ENCODE peak calls at places on chromosome 13, in eight cellular contexts. X, K, E, B, V, M, N and O are unnamed samples.

GRCh38 chr13:76890036-76890435 is 3.8 kb upstream of the KCTD12 start:
- DNase-seq in X (no peak), K (no peak), E (no peak), B (no peak), V (no peak), M (no peak), N (no peak), O (no peak)

GRCh38 chr13:60671386-60671785 is 274.4 kb downstream of the TDRD3 start:
- DNase-seq in X (no peak), K (no peak), E (no peak), B (no peak), V (no peak), M (no peak), N (no peak), O (no peak)

GRCh38 chr13:94886191-94886590 is 173.8 kb upstream of the SOX21 start:
- DNase-seq in X (no peak), K (peak), E (no peak), B (no peak), V (no peak), M (peak), N (no peak), O (no peak)

GRCh38 chr13:41708648-41709175 is 251.4 kb downstream of the RGCC start:
- DNase-seq in X (no peak), K (no peak), E (no peak), B (no peak), V (no peak), M (no peak), N (no peak), O (no peak)

GRCh38 chr13:37158481-37158880 is 53.0 kb upstream of the CSNK1A1L start:
- DNase-seq in X (no peak), K (no peak), E (no peak), B (no peak), V (no peak), M (no peak), N (no peak), O (no peak)

GRCh38 chr13:102291587-102292218 is 110.1 kb downstream of the FGF14 start:
- DNase-seq in X (no peak), K (no peak), E (no peak), B (no peak), V (no peak), M (no peak), N (no peak), O (no peak)

GRCh38 chr13:55632402-55632801 is 1508.3 kb upstream of the PRR20A start:
- DNase-seq in X (no peak), K (no peak), E (no peak), B (no peak), V (no peak), M (no peak), N (no peak), O (no peak)

GRCh38 chr13:26895808-26896466 is 135.4 kb upstream of the GPR12 start:
- DNase-seq in X (no peak), K (no peak), E (no peak), B (no peak), V (no peak), M (no peak), N (no peak), O (no peak)

GRCh38 chr13:77207943-77208342 is 119.0 kb downstream of the MYCBP2 start:
- DNase-seq in X (no peak), K (peak), E (no peak), B (no peak), V (no peak), M (peak), N (no peak), O (no peak)

GRCh38 chr13:48808689-48809088 is 155.0 kb downstream of the CYSLTR2 start:
- DNase-seq in X (no peak), K (peak), E (no peak), B (no peak), V (no peak), M (peak), N (no peak), O (no peak)

GRCh38 chr13:59201836-59202235 is 961.9 kb downstream of the DIAPH3 start:
- DNase-seq in X (no peak), K (no peak), E (no peak), B (no peak), V (no peak), M (no peak), N (no peak), O (no peak)

GRCh38 chr13:111927181-111927540 is 139.8 kb upstream of the SOX1 start:
- DNase-seq in X (no peak), K (no peak), E (no peak), B (no peak), V (no peak), M (no peak), N (no peak), O (no peak)

GRCh38 chr13:33649212-33649917 is 168.6 kb upstream of the RFC3 start:
- DNase-seq in X (no peak), K (peak), E (no peak), B (no peak), V (no peak), M (no peak), N (no peak), O (no peak)

GRCh38 chr13:49220035-49220855 is at the start of gene MLNR:
- DNase-seq in X (peak), K (no peak), E (no peak), B (no peak), V (peak), M (no peak), N (peak), O (no peak)

GRCh38 chr13:77720988-77721387 is 23.5 kb downstream of the SLAIN1 start:
- DNase-seq in X (no peak), K (no peak), E (no peak), B (no peak), V (no peak), M (no peak), N (no peak), O (no peak)

GRCh38 chr13:100381595-100382224 is 206.9 kb downstream of the GGACT start:
- DNase-seq in X (no peak), K (no peak), E (no peak), B (no peak), V (no peak), M (no peak), N (no peak), O (no peak)

GRCh38 chr13:23655321-23655720 is 85.1 kb downstream of the TNFRSF19 start:
- DNase-seq in X (no peak), K (no peak), E (no peak), B (no peak), V (no peak), M (no peak), N (no peak), O (no peak)

GRCh38 chr13:105030851-105031250 is 1504.6 kb downstream of the EFNB2 start:
- DNase-seq in X (no peak), K (no peak), E (no peak), B (no peak), V (no peak), M (no peak), N (no peak), O (no peak)

GRCh38 chr13:73262862-73263627 is 204.2 kb downstream of the KLF5 start:
- DNase-seq in X (no peak), K (no peak), E (no peak), B (no peak), V (no peak), M (no peak), N (no peak), O (no peak)

GRCh38 chr13:24741016-24741662 is 22.8 kb upstream of the RNF17 start:
- DNase-seq in X (peak), K (no peak), E (no peak), B (no peak), V (no peak), M (no peak), N (no peak), O (no peak)

GRCh38 chr13:41008349-41008980 is 10.7 kb downstream of the ELF1 start:
- DNase-seq in X (no peak), K (peak), E (no peak), B (no peak), V (no peak), M (peak), N (no peak), O (no peak)

GRCh38 chr13:100274942-100275506 is 186.1 kb downstream of the PCCA start:
- DNase-seq in X (no peak), K (no peak), E (no peak), B (no peak), V (no peak), M (no peak), N (no peak), O (no peak)

GRCh38 chr13:25453966-25454365 is 82.2 kb downstream of the ATP8A2 start:
- DNase-seq in X (no peak), K (no peak), E (no peak), B (no peak), V (no peak), M (no peak), N (no peak), O (no peak)

GRCh38 chr13:39531646-39532045 is 71.3 kb downstream of the LHFPL6 start:
- DNase-seq in X (no peak), K (peak), E (no peak), B (no peak), V (no peak), M (peak), N (no peak), O (no peak)

GRCh38 chr13:44300895-44301638 is 72.6 kb upstream of the SERP2 start:
- DNase-seq in X (peak), K (peak), E (peak), B (peak), V (no peak), M (peak), N (no peak), O (no peak)

GRCh38 chr13:100301418-100301817 is 212.5 kb downstream of the PCCA start:
- DNase-seq in X (no peak), K (no peak), E (no peak), B (no peak), V (no peak), M (no peak), N (no peak), O (no peak)

GRCh38 chr13:113951246-113951999 is 22.5 kb downstream of the C13orf46 start:
- DNase-seq in X (peak), K (peak), E (peak), B (peak), V (peak), M (peak), N (peak), O (peak)

GRCh38 chr13:21625366-21625765 is 21.4 kb upstream of the MICU2 start:
- DNase-seq in X (peak), K (peak), E (no peak), B (no peak), V (no peak), M (no peak), N (no peak), O (no peak)

DNA sequence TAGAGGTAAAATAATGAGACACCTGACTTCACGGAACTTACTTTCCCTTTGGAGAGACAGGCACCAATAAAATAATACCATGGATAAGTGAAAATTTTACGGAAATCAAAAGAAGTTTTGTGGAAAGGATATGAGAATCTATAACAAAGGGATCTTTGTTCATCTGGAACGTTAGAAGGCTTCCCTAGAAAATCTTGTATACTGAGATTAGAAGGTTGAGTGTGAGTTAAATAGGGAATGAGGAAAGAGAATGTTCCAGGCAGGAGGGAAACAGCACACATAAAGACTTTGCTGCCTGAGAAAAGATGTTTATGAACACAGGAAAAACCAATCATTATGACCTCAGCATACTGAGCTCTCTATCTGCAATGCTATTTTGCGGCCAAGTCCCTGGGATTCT is 19.6 kb upstream of the RAP2A start:
- DNase-seq in X (no peak), K (no peak), E (no peak), B (no peak), V (no peak), M (no peak), N (no peak), O (no peak)
- TF ChIP-seq CTCF in X (no peak), K (no peak), E (no peak), B (no peak), V (no peak), M (no peak), N (no peak), O (no peak)

GRCh38 chr13:51282322-51282721 is 57.2 kb upstream of the SERPINE3 start:
- DNase-seq in X (no peak), K (no peak), E (peak), B (no peak), V (no peak), M (no peak), N (no peak), O (no peak)

GRCh38 chr13:51284339-51284738 is 55.2 kb upstream of the SERPINE3 start:
- DNase-seq in X (no peak), K (no peak), E (no peak), B (no peak), V (no peak), M (no peak), N (no peak), O (no peak)

GRCh38 chr13:51287758-51288157 is 51.7 kb upstream of the SERPINE3 start:
- DNase-seq in X (no peak), K (no peak), E (no peak), B (no peak), V (no peak), M (no peak), N (no peak), O (no peak)

GRCh38 chr13:51283361-51283760 is 56.1 kb upstream of the SERPINE3 start:
- DNase-seq in X (no peak), K (no peak), E (no peak), B (no peak), V (no peak), M (no peak), N (no peak), O (no peak)

DNA sequence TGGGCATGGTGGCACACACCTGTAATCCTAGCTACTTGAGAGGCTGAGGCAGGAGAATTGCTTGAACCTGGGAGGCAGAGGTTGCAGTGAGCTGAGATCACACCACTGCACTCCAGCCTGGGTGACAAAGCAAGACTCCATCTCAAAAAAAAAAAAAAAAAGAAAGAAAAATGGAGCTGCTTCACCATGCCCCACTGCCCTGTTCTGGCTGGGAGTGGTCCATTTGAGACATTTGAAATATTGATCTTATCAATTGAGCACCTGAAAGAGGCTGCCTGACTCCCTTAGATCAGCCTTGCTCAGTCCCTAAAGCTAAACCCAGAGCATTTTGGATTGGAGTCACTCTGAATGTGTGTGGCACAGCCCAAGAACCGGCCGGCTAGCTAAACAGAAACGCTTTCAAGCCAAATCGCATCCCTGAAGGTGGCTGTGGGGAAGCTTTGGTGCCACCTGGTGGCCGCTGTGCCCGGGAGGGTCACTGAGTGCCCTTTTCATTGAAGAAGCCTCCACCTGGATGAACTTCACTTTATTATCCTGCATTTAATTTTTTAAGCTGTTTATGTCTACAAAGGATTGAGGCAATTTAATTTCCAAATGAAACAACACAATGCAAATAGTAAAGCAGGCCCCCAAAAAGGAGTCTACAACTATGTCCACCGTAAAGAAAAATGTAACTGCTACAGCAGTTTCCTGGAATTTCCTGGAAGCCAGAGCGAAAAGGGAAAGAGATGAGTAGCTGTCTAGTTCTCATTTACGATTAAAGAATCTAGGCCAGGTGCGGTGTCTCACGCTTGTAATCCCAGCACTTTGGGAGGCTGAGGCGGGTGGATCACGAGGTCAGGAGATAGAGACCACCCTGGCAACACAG is 53.1 kb upstream of the SERPINE3 start:
- DNase-seq in X (peak), K (peak), E (peak), B (peak), V (peak), M (peak), N (peak), O (peak)
- TF ChIP-seq CTCF in X (peak), K (peak), E (peak), B (peak), V (peak), M (peak), N (peak), O (peak)

GRCh38 chr13:99043700-99044300 is 65.9 kb upstream of the DOCK9 start:
- DNase-seq in X (no peak), K (peak), E (no peak), B (no peak), V (no peak), M (peak), N (no peak), O (no peak)
- TF ChIP-seq CTCF in X (no peak), K (no peak), E (no peak), B (no peak), V (no peak), M (no peak), N (no peak), O (no peak)

GRCh38 chr13:110525328-110526319 is 35.9 kb downstream of the RAB20 start:
- DNase-seq in X (no peak), K (no peak), E (no peak), B (no peak), V (peak), M (no peak), N (peak), O (no peak)
- TF ChIP-seq CTCF in X (no peak), K (peak), E (no peak), B (no peak), V (no peak), M (no peak), N (no peak), O (no peak)

GRCh38 chr13:65677906-65678305 is 1552.2 kb downstream of the PCDH9 start:
- DNase-seq in X (no peak), K (no peak), E (no peak), B (no peak), V (no peak), M (peak), N (no peak), O (no peak)
- TF ChIP-seq CTCF in X (no peak), K (no peak), E (no peak), B (no peak), V (no peak), M (peak), N (no peak), O (no peak)

GRCh38 chr13:106533101-106533939 is 2.1 kb downstream of the EFNB2 start:
- DNase-seq in X (peak), K (peak), E (peak), B (no peak), V (peak), M (peak), N (peak), O (peak)
- TF ChIP-seq CTCF in X (no peak), K (peak), E (no peak), B (peak), V (peak), M (peak), N (peak), O (no peak)

GRCh38 chr13:32125221-32125621 is 93.6 kb downstream of the FRY start:
- DNase-seq in X (no peak), K (peak), E (no peak), B (no peak), V (no peak), M (peak), N (no peak), O (no peak)
- TF ChIP-seq CTCF in X (no peak), K (no peak), E (no peak), B (no peak), V (no peak), M (no peak), N (no peak), O (no peak)

GRCh38 chr13:75482070-75482819 is at the start of gene TBC1D4:
- DNase-seq in X (peak), K (peak), E (peak), B (peak), V (peak), M (peak), N (peak), O (peak)
- TF ChIP-seq CTCF in X (peak), K (peak), E (peak), B (peak), V (peak), M (peak), N (peak), O (no peak)

GRCh38 chr13:28056426-28056825 is 44.0 kb downstream of the FLT3 start:
- DNase-seq in X (no peak), K (no peak), E (no peak), B (no peak), V (no peak), M (no peak), N (no peak), O (no peak)

GRCh38 chr13:28056970-28057712 is 43.2 kb downstream of the FLT3 start:
- DNase-seq in X (no peak), K (no peak), E (no peak), B (no peak), V (no peak), M (no peak), N (no peak), O (no peak)

GRCh38 chr13:28055362-28055761 is 45.0 kb downstream of the FLT3 start:
- DNase-seq in X (no peak), K (no peak), E (no peak), B (no peak), V (no peak), M (no peak), N (no peak), O (no peak)

GRCh38 chr13:28059214-28059613 is 41.2 kb downstream of the FLT3 start:
- DNase-seq in X (peak), K (peak), E (peak), B (no peak), V (peak), M (peak), N (no peak), O (no peak)
- TF ChIP-seq CTCF in X (peak), K (peak), E (no peak), B (peak), V (no peak), M (peak), N (peak), O (no peak)